ENCODE peak calls at places on chromosomes 4 and X, in ten cellular contexts. One of them, this sample, is unnamed.

GRCh38 chr4:112559053-112559452 is 43.1 kb upstream of the NEUROG2 start:
- DNase-seq in GM12892: no peak
- DNase-seq in activated T-helper 9 cell treated with anti-CD3 and anti-CD28 coated beads, Interleukin-2, amount 50 U/mL, for 16 hours: no peak
- DNase-seq in mesendoderm: no peak
- DNase-seq in activated CD4-positive, alpha-beta T cell treated with anti-CD3 and anti-CD28 coated beads, Interleukin-2, amount 50 U/mL, for 1 hour: no peak
- DNase-seq in neural crest cell: no peak
- DNase-seq in kidney tubule cell: no peak
- DNase-seq in K562: no peak
- DNase-seq in right atrium auricular region: no peak
- DNase-seq in HS-27A: no peak
- DNase-seq in this sample: no peak

GRCh38 chr4:25001499-25001898 is 29.2 kb downstream of the LGI2 start:
- DNase-seq in right atrium auricular region: no peak
- DNase-seq in mesendoderm: no peak
- DNase-seq in kidney tubule cell: no peak
- DNase-seq in neural crest cell: no peak
- DNase-seq in GM12892: no peak
- DNase-seq in HS-27A: no peak
- DNase-seq in activated CD4-positive, alpha-beta T cell treated with anti-CD3 and anti-CD28 coated beads, Interleukin-2, amount 50 U/mL, for 1 hour: no peak
- DNase-seq in K562: no peak
- DNase-seq in activated T-helper 9 cell treated with anti-CD3 and anti-CD28 coated beads, Interleukin-2, amount 50 U/mL, for 16 hours: no peak
- DNase-seq in this sample: no peak

GRCh38 chrX:56563231-56564116 is at the start of gene UBQLN2:
- DNase-seq in kidney tubule cell: peak
- DNase-seq in mesendoderm: peak
- DNase-seq in activated T-helper 9 cell treated with anti-CD3 and anti-CD28 coated beads, Interleukin-2, amount 50 U/mL, for 16 hours: peak
- DNase-seq in activated CD4-positive, alpha-beta T cell treated with anti-CD3 and anti-CD28 coated beads, Interleukin-2, amount 50 U/mL, for 1 hour: peak
- DNase-seq in HS-27A: peak
- DNase-seq in K562: peak
- DNase-seq in neural crest cell: peak
- DNase-seq in right atrium auricular region: peak
- DNase-seq in GM12892: no peak
- DNase-seq in this sample: peak

GRCh38 chr4:118849867-118850812 is 14.2 kb upstream of the SEC24D start:
- DNase-seq in neural crest cell: no peak
- DNase-seq in kidney tubule cell: peak
- DNase-seq in activated CD4-positive, alpha-beta T cell treated with anti-CD3 and anti-CD28 coated beads, Interleukin-2, amount 50 U/mL, for 1 hour: peak
- DNase-seq in mesendoderm: peak
- DNase-seq in HS-27A: no peak
- DNase-seq in right atrium auricular region: no peak
- DNase-seq in K562: no peak
- DNase-seq in activated T-helper 9 cell treated with anti-CD3 and anti-CD28 coated beads, Interleukin-2, amount 50 U/mL, for 16 hours: peak
- DNase-seq in GM12892: no peak
- DNase-seq in this sample: no peak

GRCh38 chrX:48835524-48836329 is at the start of gene PCSK1N:
- DNase-seq in GM12892: no peak
- DNase-seq in mesendoderm: peak
- DNase-seq in activated T-helper 9 cell treated with anti-CD3 and anti-CD28 coated beads, Interleukin-2, amount 50 U/mL, for 16 hours: no peak
- DNase-seq in kidney tubule cell: peak
- DNase-seq in right atrium auricular region: no peak
- DNase-seq in activated CD4-positive, alpha-beta T cell treated with anti-CD3 and anti-CD28 coated beads, Interleukin-2, amount 50 U/mL, for 1 hour: peak
- DNase-seq in neural crest cell: peak
- DNase-seq in HS-27A: no peak
- DNase-seq in K562: no peak
- DNase-seq in this sample: no peak

GRCh38 chr4:6195602-6196319 is 4.6 kb downstream of the JAKMIP1 start:
- DNase-seq in GM12892: no peak
- DNase-seq in K562: no peak
- DNase-seq in activated T-helper 9 cell treated with anti-CD3 and anti-CD28 coated beads, Interleukin-2, amount 50 U/mL, for 16 hours: no peak
- DNase-seq in mesendoderm: no peak
- DNase-seq in HS-27A: no peak
- DNase-seq in right atrium auricular region: no peak
- DNase-seq in neural crest cell: no peak
- DNase-seq in kidney tubule cell: no peak
- DNase-seq in activated CD4-positive, alpha-beta T cell treated with anti-CD3 and anti-CD28 coated beads, Interleukin-2, amount 50 U/mL, for 1 hour: no peak
- DNase-seq in this sample: no peak

GRCh38 chr4:155780773-155781172 is 22.0 kb downstream of the GUCY1B1 start:
- DNase-seq in neural crest cell: no peak
- DNase-seq in GM12892: no peak
- DNase-seq in mesendoderm: no peak
- DNase-seq in activated CD4-positive, alpha-beta T cell treated with anti-CD3 and anti-CD28 coated beads, Interleukin-2, amount 50 U/mL, for 1 hour: no peak
- DNase-seq in K562: no peak
- DNase-seq in kidney tubule cell: peak
- DNase-seq in HS-27A: no peak
- DNase-seq in right atrium auricular region: no peak
- DNase-seq in activated T-helper 9 cell treated with anti-CD3 and anti-CD28 coated beads, Interleukin-2, amount 50 U/mL, for 16 hours: no peak
- DNase-seq in this sample: no peak

GRCh38 chr4:146059865-146060264 is 115.7 kb upstream of the LSM6 start:
- DNase-seq in activated T-helper 9 cell treated with anti-CD3 and anti-CD28 coated beads, Interleukin-2, amount 50 U/mL, for 16 hours: no peak
- DNase-seq in HS-27A: no peak
- DNase-seq in mesendoderm: no peak
- DNase-seq in activated CD4-positive, alpha-beta T cell treated with anti-CD3 and anti-CD28 coated beads, Interleukin-2, amount 50 U/mL, for 1 hour: no peak
- DNase-seq in kidney tubule cell: peak
- DNase-seq in GM12892: peak
- DNase-seq in neural crest cell: no peak
- DNase-seq in K562: no peak
- DNase-seq in right atrium auricular region: no peak
- DNase-seq in this sample: no peak

GRCh38 chr4:17578482-17578891 is 1.5 kb downstream of the LAP3 start:
- DNase-seq in GM12892: peak
- DNase-seq in neural crest cell: no peak
- DNase-seq in right atrium auricular region: no peak
- DNase-seq in activated CD4-positive, alpha-beta T cell treated with anti-CD3 and anti-CD28 coated beads, Interleukin-2, amount 50 U/mL, for 1 hour: no peak
- DNase-seq in activated T-helper 9 cell treated with anti-CD3 and anti-CD28 coated beads, Interleukin-2, amount 50 U/mL, for 16 hours: no peak
- DNase-seq in kidney tubule cell: peak
- DNase-seq in HS-27A: no peak
- DNase-seq in K562: no peak
- DNase-seq in mesendoderm: no peak
- DNase-seq in this sample: no peak

GRCh38 chr4:48778431-48779094 is 1.5 kb downstream of the FRYL start:
- DNase-seq in right atrium auricular region: no peak
- DNase-seq in HS-27A: peak
- DNase-seq in K562: no peak
- DNase-seq in kidney tubule cell: peak
- DNase-seq in activated T-helper 9 cell treated with anti-CD3 and anti-CD28 coated beads, Interleukin-2, amount 50 U/mL, for 16 hours: no peak
- DNase-seq in neural crest cell: no peak
- DNase-seq in GM12892: no peak
- DNase-seq in activated CD4-positive, alpha-beta T cell treated with anti-CD3 and anti-CD28 coated beads, Interleukin-2, amount 50 U/mL, for 1 hour: peak
- DNase-seq in mesendoderm: no peak
- DNase-seq in this sample: no peak

GRCh38 chr4:173214661-173215060 is 46.0 kb downstream of the GALNT7 start:
- DNase-seq in GM12892: no peak
- DNase-seq in HS-27A: peak
- DNase-seq in activated CD4-positive, alpha-beta T cell treated with anti-CD3 and anti-CD28 coated beads, Interleukin-2, amount 50 U/mL, for 1 hour: no peak
- DNase-seq in K562: no peak
- DNase-seq in right atrium auricular region: no peak
- DNase-seq in activated T-helper 9 cell treated with anti-CD3 and anti-CD28 coated beads, Interleukin-2, amount 50 U/mL, for 16 hours: no peak
- DNase-seq in kidney tubule cell: peak
- DNase-seq in neural crest cell: no peak
- DNase-seq in mesendoderm: no peak
- DNase-seq in this sample: no peak

GRCh38 chrX:106246511-106246910 is 78.4 kb downstream of the PWWP3B start:
- DNase-seq in right atrium auricular region: no peak
- DNase-seq in GM12892: no peak
- DNase-seq in kidney tubule cell: peak
- DNase-seq in neural crest cell: no peak
- DNase-seq in HS-27A: no peak
- DNase-seq in activated T-helper 9 cell treated with anti-CD3 and anti-CD28 coated beads, Interleukin-2, amount 50 U/mL, for 16 hours: no peak
- DNase-seq in activated CD4-positive, alpha-beta T cell treated with anti-CD3 and anti-CD28 coated beads, Interleukin-2, amount 50 U/mL, for 1 hour: no peak
- DNase-seq in mesendoderm: no peak
- DNase-seq in K562: no peak
- DNase-seq in this sample: no peak

GRCh38 chrX:23937100-23937499 is 29.3 kb downstream of the CXorf58 start:
- DNase-seq in HS-27A: no peak
- DNase-seq in activated T-helper 9 cell treated with anti-CD3 and anti-CD28 coated beads, Interleukin-2, amount 50 U/mL, for 16 hours: no peak
- DNase-seq in kidney tubule cell: no peak
- DNase-seq in right atrium auricular region: no peak
- DNase-seq in K562: peak
- DNase-seq in neural crest cell: no peak
- DNase-seq in mesendoderm: no peak
- DNase-seq in activated CD4-positive, alpha-beta T cell treated with anti-CD3 and anti-CD28 coated beads, Interleukin-2, amount 50 U/mL, for 1 hour: no peak
- DNase-seq in GM12892: no peak
- DNase-seq in this sample: no peak

GRCh38 chr4:71025654-71026053 is 32.2 kb downstream of the DCK start:
- DNase-seq in activated T-helper 9 cell treated with anti-CD3 and anti-CD28 coated beads, Interleukin-2, amount 50 U/mL, for 16 hours: no peak
- DNase-seq in K562: no peak
- DNase-seq in GM12892: no peak
- DNase-seq in activated CD4-positive, alpha-beta T cell treated with anti-CD3 and anti-CD28 coated beads, Interleukin-2, amount 50 U/mL, for 1 hour: no peak
- DNase-seq in kidney tubule cell: no peak
- DNase-seq in HS-27A: no peak
- DNase-seq in right atrium auricular region: no peak
- DNase-seq in mesendoderm: no peak
- DNase-seq in neural crest cell: no peak
- DNase-seq in this sample: no peak

GRCh38 chrX:104195489-104196084 is 29.3 kb downstream of the FAM199X start:
- DNase-seq in K562: peak
- DNase-seq in neural crest cell: no peak
- DNase-seq in activated T-helper 9 cell treated with anti-CD3 and anti-CD28 coated beads, Interleukin-2, amount 50 U/mL, for 16 hours: no peak
- DNase-seq in HS-27A: no peak
- DNase-seq in activated CD4-positive, alpha-beta T cell treated with anti-CD3 and anti-CD28 coated beads, Interleukin-2, amount 50 U/mL, for 1 hour: no peak
- DNase-seq in mesendoderm: peak
- DNase-seq in kidney tubule cell: peak
- DNase-seq in GM12892: peak
- DNase-seq in right atrium auricular region: no peak
- DNase-seq in this sample: no peak

GRCh38 chrX:140765043-140765784 is 55.7 kb downstream of the LINC00632 start:
- DNase-seq in activated T-helper 9 cell treated with anti-CD3 and anti-CD28 coated beads, Interleukin-2, amount 50 U/mL, for 16 hours: no peak
- DNase-seq in activated CD4-positive, alpha-beta T cell treated with anti-CD3 and anti-CD28 coated beads, Interleukin-2, amount 50 U/mL, for 1 hour: no peak
- DNase-seq in GM12892: no peak
- DNase-seq in mesendoderm: peak
- DNase-seq in neural crest cell: no peak
- DNase-seq in right atrium auricular region: no peak
- DNase-seq in kidney tubule cell: no peak
- DNase-seq in HS-27A: no peak
- DNase-seq in K562: no peak
- DNase-seq in this sample: no peak

GRCh38 chrX:20118065-20118824 is 1.5 kb upstream of the MAP7D2 start:
- DNase-seq in HS-27A: no peak
- DNase-seq in kidney tubule cell: peak
- DNase-seq in activated T-helper 9 cell treated with anti-CD3 and anti-CD28 coated beads, Interleukin-2, amount 50 U/mL, for 16 hours: no peak
- DNase-seq in right atrium auricular region: no peak
- DNase-seq in K562: no peak
- DNase-seq in activated CD4-positive, alpha-beta T cell treated with anti-CD3 and anti-CD28 coated beads, Interleukin-2, amount 50 U/mL, for 1 hour: no peak
- DNase-seq in GM12892: no peak
- DNase-seq in neural crest cell: no peak
- DNase-seq in mesendoderm: no peak
- DNase-seq in this sample: no peak

GRCh38 chr4:789571-790465 is 36.1 kb downstream of the CPLX1 start:
- DNase-seq in activated T-helper 9 cell treated with anti-CD3 and anti-CD28 coated beads, Interleukin-2, amount 50 U/mL, for 16 hours: no peak
- DNase-seq in mesendoderm: no peak
- DNase-seq in right atrium auricular region: no peak
- DNase-seq in neural crest cell: no peak
- DNase-seq in K562: no peak
- DNase-seq in activated CD4-positive, alpha-beta T cell treated with anti-CD3 and anti-CD28 coated beads, Interleukin-2, amount 50 U/mL, for 1 hour: no peak
- DNase-seq in HS-27A: no peak
- DNase-seq in kidney tubule cell: no peak
- DNase-seq in GM12892: no peak
- DNase-seq in this sample: no peak

GRCh38 chr4:8832130-8832930 is 39.3 kb downstream of the HMX1 start:
- DNase-seq in mesendoderm: no peak
- DNase-seq in activated CD4-positive, alpha-beta T cell treated with anti-CD3 and anti-CD28 coated beads, Interleukin-2, amount 50 U/mL, for 1 hour: no peak
- DNase-seq in GM12892: peak
- DNase-seq in right atrium auricular region: peak
- DNase-seq in activated T-helper 9 cell treated with anti-CD3 and anti-CD28 coated beads, Interleukin-2, amount 50 U/mL, for 16 hours: no peak
- DNase-seq in HS-27A: no peak
- DNase-seq in neural crest cell: no peak
- DNase-seq in K562: no peak
- DNase-seq in kidney tubule cell: no peak
- DNase-seq in this sample: no peak

GRCh38 chrX:121958886-121959285 is 911.5 kb downstream of the GLUD2 start:
- DNase-seq in activated CD4-positive, alpha-beta T cell treated with anti-CD3 and anti-CD28 coated beads, Interleukin-2, amount 50 U/mL, for 1 hour: no peak
- DNase-seq in HS-27A: no peak
- DNase-seq in kidney tubule cell: peak
- DNase-seq in mesendoderm: no peak
- DNase-seq in neural crest cell: no peak
- DNase-seq in activated T-helper 9 cell treated with anti-CD3 and anti-CD28 coated beads, Interleukin-2, amount 50 U/mL, for 16 hours: no peak
- DNase-seq in K562: no peak
- DNase-seq in right atrium auricular region: no peak
- DNase-seq in GM12892: no peak
- DNase-seq in this sample: no peak

GRCh38 chrX:120568047-120568446 is 7.3 kb upstream of the CUL4B start:
- DNase-seq in activated CD4-positive, alpha-beta T cell treated with anti-CD3 and anti-CD28 coated beads, Interleukin-2, amount 50 U/mL, for 1 hour: no peak
- DNase-seq in right atrium auricular region: no peak
- DNase-seq in kidney tubule cell: no peak
- DNase-seq in GM12892: no peak
- DNase-seq in K562: no peak
- DNase-seq in neural crest cell: no peak
- DNase-seq in mesendoderm: no peak
- DNase-seq in HS-27A: no peak
- DNase-seq in activated T-helper 9 cell treated with anti-CD3 and anti-CD28 coated beads, Interleukin-2, amount 50 U/mL, for 16 hours: no peak
- DNase-seq in this sample: no peak

GRCh38 chrX:150680974-150681373 is 12.2 kb upstream of the MTMR1 start:
- DNase-seq in mesendoderm: peak
- DNase-seq in neural crest cell: no peak
- DNase-seq in right atrium auricular region: no peak
- DNase-seq in K562: no peak
- DNase-seq in activated CD4-positive, alpha-beta T cell treated with anti-CD3 and anti-CD28 coated beads, Interleukin-2, amount 50 U/mL, for 1 hour: no peak
- DNase-seq in HS-27A: no peak
- DNase-seq in activated T-helper 9 cell treated with anti-CD3 and anti-CD28 coated beads, Interleukin-2, amount 50 U/mL, for 16 hours: no peak
- DNase-seq in kidney tubule cell: peak
- DNase-seq in GM12892: no peak
- DNase-seq in this sample: no peak

GRCh38 chr4:84545093-84545492 is 37.8 kb upstream of the CDS1 start:
- DNase-seq in activated CD4-positive, alpha-beta T cell treated with anti-CD3 and anti-CD28 coated beads, Interleukin-2, amount 50 U/mL, for 1 hour: no peak
- DNase-seq in activated T-helper 9 cell treated with anti-CD3 and anti-CD28 coated beads, Interleukin-2, amount 50 U/mL, for 16 hours: no peak
- DNase-seq in neural crest cell: no peak
- DNase-seq in right atrium auricular region: no peak
- DNase-seq in mesendoderm: no peak
- DNase-seq in GM12892: no peak
- DNase-seq in kidney tubule cell: no peak
- DNase-seq in K562: no peak
- DNase-seq in HS-27A: no peak
- DNase-seq in this sample: no peak

GRCh38 chr4:115028682-115029385 is 84.6 kb downstream of the NDST4 start:
- DNase-seq in mesendoderm: peak
- DNase-seq in GM12892: no peak
- DNase-seq in activated CD4-positive, alpha-beta T cell treated with anti-CD3 and anti-CD28 coated beads, Interleukin-2, amount 50 U/mL, for 1 hour: no peak
- DNase-seq in neural crest cell: no peak
- DNase-seq in activated T-helper 9 cell treated with anti-CD3 and anti-CD28 coated beads, Interleukin-2, amount 50 U/mL, for 16 hours: no peak
- DNase-seq in K562: no peak
- DNase-seq in right atrium auricular region: no peak
- DNase-seq in HS-27A: no peak
- DNase-seq in kidney tubule cell: no peak
- DNase-seq in this sample: no peak

GRCh38 chr4:172726001-172726423 is 442.6 kb upstream of the GALNT7 start:
- DNase-seq in GM12892: no peak
- DNase-seq in HS-27A: no peak
- DNase-seq in activated CD4-positive, alpha-beta T cell treated with anti-CD3 and anti-CD28 coated beads, Interleukin-2, amount 50 U/mL, for 1 hour: no peak
- DNase-seq in right atrium auricular region: no peak
- DNase-seq in mesendoderm: peak
- DNase-seq in activated T-helper 9 cell treated with anti-CD3 and anti-CD28 coated beads, Interleukin-2, amount 50 U/mL, for 16 hours: no peak
- DNase-seq in neural crest cell: no peak
- DNase-seq in K562: no peak
- DNase-seq in kidney tubule cell: peak
- DNase-seq in this sample: no peak

GRCh38 chrX:29746326-29746725 is 469.0 kb upstream of the MAGEB2 start:
- DNase-seq in mesendoderm: no peak
- DNase-seq in right atrium auricular region: no peak
- DNase-seq in activated T-helper 9 cell treated with anti-CD3 and anti-CD28 coated beads, Interleukin-2, amount 50 U/mL, for 16 hours: no peak
- DNase-seq in kidney tubule cell: no peak
- DNase-seq in GM12892: no peak
- DNase-seq in activated CD4-positive, alpha-beta T cell treated with anti-CD3 and anti-CD28 coated beads, Interleukin-2, amount 50 U/mL, for 1 hour: no peak
- DNase-seq in neural crest cell: no peak
- DNase-seq in HS-27A: peak
- DNase-seq in K562: no peak
- DNase-seq in this sample: no peak

GRCh38 chr4:128516568-128516967 is 229.0 kb upstream of the PGRMC2 start:
- DNase-seq in right atrium auricular region: no peak
- DNase-seq in activated CD4-positive, alpha-beta T cell treated with anti-CD3 and anti-CD28 coated beads, Interleukin-2, amount 50 U/mL, for 1 hour: no peak
- DNase-seq in HS-27A: no peak
- DNase-seq in activated T-helper 9 cell treated with anti-CD3 and anti-CD28 coated beads, Interleukin-2, amount 50 U/mL, for 16 hours: no peak
- DNase-seq in mesendoderm: no peak
- DNase-seq in kidney tubule cell: no peak
- DNase-seq in neural crest cell: no peak
- DNase-seq in GM12892: no peak
- DNase-seq in K562: no peak
- DNase-seq in this sample: no peak

GRCh38 chr4:132592340-132592739 is 556.8 kb upstream of the PCDH10 start:
- DNase-seq in K562: no peak
- DNase-seq in mesendoderm: no peak
- DNase-seq in neural crest cell: no peak
- DNase-seq in activated T-helper 9 cell treated with anti-CD3 and anti-CD28 coated beads, Interleukin-2, amount 50 U/mL, for 16 hours: no peak
- DNase-seq in GM12892: no peak
- DNase-seq in HS-27A: no peak
- DNase-seq in right atrium auricular region: no peak
- DNase-seq in kidney tubule cell: no peak
- DNase-seq in activated CD4-positive, alpha-beta T cell treated with anti-CD3 and anti-CD28 coated beads, Interleukin-2, amount 50 U/mL, for 1 hour: no peak
- DNase-seq in this sample: no peak